ENCODE peak calls at places on chromosome 7, in seven cellular contexts. Z is tibial nerve, X is RWPE1, V is testis, K is body of pancreas, R is chondrocyte, Y is H9. N is an unnamed sample.
A peak's percentile ranks its signal among the peaks of the same experiment; 100 is the strongest.

GRCh38 chr7:135976312-135977019 is 693 bp downstream of the MTPN start:
- DNase-seq in Y (peak; percentile 69), X (peak; percentile 26), V (peak; percentile 62), Z (no peak), R (no peak), K (peak; percentile 12), N (no peak)

GRCh38 chr7:81499262-81500116 is 270.4 kb downstream of the HGF start:
- DNase-seq in R (no peak), X (peak; percentile 42), K (peak; percentile 44), V (peak; percentile 43), Y (no peak), Z (no peak), N (peak; percentile 59)

GRCh38 chr7:16742547-16742946 is 11.0 kb upstream of the TSPAN13 start:
- DNase-seq in Y (no peak), X (no peak), Z (no peak), R (no peak), V (no peak), K (no peak), N (no peak)

GRCh38 chr7:44396931-44397525 is 71.6 kb upstream of the CAMK2B start:
- DNase-seq in Y (no peak), X (no peak), V (peak; percentile 12), Z (no peak), K (no peak), R (no peak), N (no peak)

GRCh38 chr7:95141755-95142154 is 182.6 kb downstream of the PON1 start:
- DNase-seq in Z (no peak), Y (no peak), V (no peak), K (no peak), X (no peak), R (no peak), N (no peak)

GRCh38 chr7:120184866-120185265 is 88.1 kb upstream of the KCND2 start:
- DNase-seq in Z (no peak), K (no peak), V (no peak), Y (no peak), X (no peak), R (no peak), N (no peak)

GRCh38 chr7:45580053-45580872 is 6.1 kb downstream of the ADCY1 start:
- DNase-seq in K (no peak), X (no peak), V (no peak), Y (peak; percentile 64), Z (no peak), R (no peak), N (no peak)

GRCh38 chr7:52091101-52091500 is 774.5 kb upstream of the COBL start:
- DNase-seq in Y (no peak), R (no peak), Z (no peak), K (no peak), X (no peak), V (no peak), N (no peak)

GRCh38 chr7:158869876-158870275 is 13.5 kb downstream of the DYNC2I1 start:
- DNase-seq in K (no peak), V (no peak), R (no peak), Y (no peak), X (no peak), Z (no peak), N (no peak)

GRCh38 chr7:40595832-40596231 is 461.0 kb downstream of the SUGCT start:
- DNase-seq in V (no peak), Y (no peak), R (no peak), K (no peak), Z (no peak), X (no peak), N (no peak)

GRCh38 chr7:23356168-23356567 is 57.0 kb downstream of the MALSU1 start:
- DNase-seq in V (no peak), K (no peak), Y (no peak), R (no peak), X (no peak), Z (no peak), N (no peak)

GRCh38 chr7:23353172-23353571 is 54.0 kb downstream of the MALSU1 start:
- DNase-seq in K (no peak), Y (no peak), R (no peak), V (no peak), Z (no peak), X (no peak), N (no peak)

GRCh38 chr7:23358152-23358674 is 59.1 kb downstream of the MALSU1 start:
- DNase-seq in V (no peak), Y (no peak), R (no peak), K (no peak), X (no peak), Z (no peak), N (no peak)

GRCh38 chr7:23356726-23357125 is 57.6 kb downstream of the MALSU1 start:
- DNase-seq in V (no peak), R (no peak), K (no peak), Z (no peak), Y (no peak), X (no peak), N (no peak)

GRCh38 chr7:23357190-23358093 is 58.3 kb downstream of the MALSU1 start:
- DNase-seq in X (peak; percentile 81), Y (no peak), K (no peak), R (no peak), V (no peak), Z (no peak), N (no peak)
- TF ChIP-seq CTCF in X (peak; percentile 64), Y (peak; percentile 54), K (peak; percentile 49), R (peak; percentile 86), V (peak; percentile 31), Z (no peak), N (no peak)

GRCh38 chr7:68726386-68726785 is 871.9 kb upstream of the AUTS2 start:
- DNase-seq in X (no peak), K (no peak), R (no peak), Y (no peak), V (no peak), Z (no peak), N (no peak)

GRCh38 chr7:68725843-68726242 is 872.4 kb upstream of the AUTS2 start:
- DNase-seq in Y (no peak), V (no peak), Z (no peak), K (no peak), X (no peak), R (no peak), N (no peak)

GRCh38 chr7:68730194-68730593 is 868.1 kb upstream of the AUTS2 start:
- DNase-seq in Y (no peak), K (no peak), V (no peak), R (no peak), X (no peak), Z (no peak), N (no peak)

GRCh38 chr7:68730871-68731403 is 867.3 kb upstream of the AUTS2 start:
- DNase-seq in R (no peak), K (peak; percentile 88), V (no peak), X (no peak), Z (no peak), Y (no peak), N (no peak)

DNA sequence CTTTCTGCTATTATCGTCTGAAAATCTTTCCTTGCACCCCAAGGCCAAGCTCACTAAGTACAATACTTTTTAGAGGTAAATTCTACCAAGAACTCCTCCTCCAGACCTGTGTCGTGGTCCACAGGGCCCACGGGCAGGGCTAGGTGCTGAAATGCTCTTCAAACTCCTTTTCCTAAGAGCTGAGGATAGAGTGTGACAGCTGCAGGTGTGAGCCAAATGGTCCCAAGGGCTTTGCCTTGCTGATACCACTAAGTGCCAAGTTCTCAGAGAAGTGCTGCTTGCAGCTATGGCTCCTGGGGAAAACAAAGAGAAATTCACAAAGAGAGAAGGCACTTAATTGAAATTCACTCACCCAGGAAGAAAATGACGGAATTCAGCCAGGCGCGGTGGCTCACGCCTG is 868.9 kb upstream of the AUTS2 start:
- DNase-seq in Y (no peak), X (no peak), Z (no peak), K (no peak), R (no peak), V (no peak), N (no peak)
- TF ChIP-seq CTCF in Y (no peak), X (no peak), Z (no peak), K (no peak), R (no peak), V (no peak), N (no peak)

GRCh38 chr7:127588697-127589482 is 679 bp downstream of the ARF5 start:
- DNase-seq in X (peak; percentile 53), Z (no peak), V (peak; percentile 77), Y (peak; percentile 85), R (no peak), K (peak; percentile 87), N (no peak)
- TF ChIP-seq CTCF in X (peak; percentile 79), Z (peak; percentile 6), V (no peak), Y (peak; percentile 69), R (peak; percentile 80), K (peak; percentile 57), N (peak; percentile 79)

DNA sequence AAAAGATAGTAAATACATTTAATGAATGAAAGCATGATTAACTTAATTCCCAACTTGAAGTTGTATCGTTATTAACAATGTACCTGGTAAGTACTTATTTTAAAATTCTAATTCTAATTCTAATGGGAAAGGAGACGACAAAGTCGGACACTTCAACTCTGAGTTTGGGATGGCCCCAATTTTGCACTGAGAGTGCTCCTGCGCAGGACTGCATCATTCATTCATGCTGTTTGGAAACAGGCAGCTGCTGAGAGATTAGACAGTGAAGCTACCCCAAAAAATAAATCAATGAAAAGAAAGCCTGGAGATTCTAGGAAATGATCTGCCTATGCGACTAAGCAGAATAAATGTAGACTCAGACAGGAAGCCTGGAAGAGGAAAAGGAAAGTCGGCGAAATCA is 141.7 kb upstream of the VKORC1L1 start:
- DNase-seq in V (no peak), K (no peak), Z (no peak), X (no peak), Y (no peak), R (no peak), N (no peak)
- TF ChIP-seq CTCF in V (no peak), K (no peak), Z (no peak), X (no peak), Y (no peak), R (no peak), N (no peak)

GRCh38 chr7:107194051-107194450 is 25.2 kb downstream of the HBP1 start:
- DNase-seq in R (no peak), V (no peak), Y (no peak), Z (no peak), X (no peak), K (no peak), N (no peak)
- TF ChIP-seq CTCF in R (peak; percentile 75), V (peak; percentile 16), Y (no peak), Z (no peak), X (peak; percentile 12), K (peak; percentile 5), N (no peak)

N was measured in AG04449.